ENCODE peak calls at places on chromosomes 7 and 10, in four cellular contexts. G is HFFc6, J is T-cell, U is H7. P is an unnamed sample.

GRCh38 chr7:29494350-29494749 is 69.3 kb upstream of the PRR15 start:
- DNase-seq in G (peak; percentile 55), J (no peak), U (no peak), P (peak; percentile 26)

GRCh38 chr7:93715234-93715633 is 140.7 kb upstream of the CALCR start:
- DNase-seq in G (peak; percentile 9), J (no peak), U (peak; percentile 32), P (no peak)

GRCh38 chr7:75688200-75689136 is 50.3 kb downstream of the HIP1 start:
- DNase-seq in G (no peak), J (no peak), U (peak; percentile 56), P (no peak)

GRCh38 chr7:20778063-20778721 is 8.5 kb downstream of the SP8 start:
- DNase-seq in G (no peak), J (no peak), U (peak; percentile 91), P (no peak)

GRCh38 chr10:116113721-116114501 is 159.1 kb downstream of the GFRA1 start:
- DNase-seq in G (peak; percentile 92), J (no peak), U (no peak), P (peak; percentile 6)

GRCh38 chr10:87961314-87961713 is 97.9 kb downstream of the PTEN start:
- DNase-seq in G (peak; percentile 67), J (no peak), U (no peak), P (peak; percentile 24)

GRCh38 chr10:10032991-10033390 is 984.7 kb upstream of the CELF2 start:
- DNase-seq in G (no peak), J (no peak), U (no peak), P (no peak)

GRCh38 chr7:66308411-66308810 is 103.3 kb downstream of the TPST1 start:
- DNase-seq in G (no peak), J (no peak), U (no peak), P (no peak)

GRCh38 chr7:74311305-74311744 is 22.1 kb downstream of the CLIP2 start:
- DNase-seq in G (peak; percentile 66), J (no peak), U (no peak), P (no peak)

GRCh38 chr7:1532456-1533254 is 2.2 kb downstream of the MAFK start:
- DNase-seq in G (peak; percentile 89), J (peak; percentile 70), U (peak; percentile 70), P (peak; percentile 96)

GRCh38 chr10:77038412-77038806 is 599.2 kb downstream of the KCNMA1 start:
- DNase-seq in G (no peak), J (no peak), U (no peak), P (no peak)

GRCh38 chr10:119421887-119422684 is 120.4 kb downstream of the RGS10 start:
- DNase-seq in G (no peak), J (no peak), U (peak; percentile 77), P (no peak)

GRCh38 chr10:48454302-48455054 is 148.0 kb downstream of the MAPK8 start:
- DNase-seq in G (no peak), J (no peak), U (peak; percentile 70), P (peak; percentile 49)

GRCh38 chr7:156608176-156608478 is 32.4 kb upstream of the RNF32 start:
- DNase-seq in G (no peak), J (no peak), U (peak; percentile 72), P (no peak)

GRCh38 chr10:132714096-132714721 is 71.7 kb downstream of the NKX6-2 start:
- DNase-seq in G (no peak), J (no peak), U (peak; percentile 92), P (no peak)

GRCh38 chr7:71308105-71308504 is 176.2 kb downstream of the GALNT17 start:
- DNase-seq in G (no peak), J (no peak), U (no peak), P (no peak)

GRCh38 chr10:103800789-103801540 is 54.4 kb downstream of the SH3PXD2A start:
- DNase-seq in G (peak; percentile 65), J (peak; percentile 16), U (no peak), P (no peak)

GRCh38 chr10:63431962-63432797 is 33.6 kb downstream of the JMJD1C start:
- DNase-seq in G (no peak), J (no peak), U (no peak), P (peak; percentile 45)

GRCh38 chr10:30284860-30285594 is 64.1 kb downstream of the MTPAP start:
- DNase-seq in G (peak; percentile 7), J (no peak), U (peak; percentile 12), P (peak; percentile 64)

GRCh38 chr10:123868058-123868995 is 23.3 kb downstream of the CPXM2 start:
- DNase-seq in G (no peak), J (no peak), U (no peak), P (no peak)

GRCh38 chr10:58511765-58512469 is 755 bp upstream of the BICC1 start:
- DNase-seq in G (no peak), J (no peak), U (peak; percentile 21), P (no peak)

GRCh38 chr7:94280836-94281235 is 113.9 kb upstream of the COL1A2 start:
- DNase-seq in G (no peak), J (no peak), U (no peak), P (no peak)

GRCh38 chr7:156943091-156944041 is 6.1 kb upstream of the NOM1 start:
- DNase-seq in G (no peak), J (no peak), U (peak; percentile 59), P (no peak)

GRCh38 chr10:49689882-49690510 is 10.5 kb downstream of the C10orf53 start:
- DNase-seq in G (no peak), J (no peak), U (peak; percentile 63), P (no peak)

GRCh38 chr10:48227213-48227612 is 47.3 kb downstream of the FRMPD2 start:
- DNase-seq in G (no peak), J (no peak), U (peak; percentile 13), P (no peak)

GRCh38 chr10:3473271-3473670 is 300.7 kb upstream of the PITRM1 start:
- DNase-seq in G (no peak), J (no peak), U (no peak), P (no peak)

GRCh38 chr10:16870331-16870730 is 53.1 kb upstream of the RSU1 start:
- DNase-seq in G (peak; percentile 14), J (no peak), U (no peak), P (no peak)

GRCh38 chr10:28906934-28907333 is 229.6 kb downstream of the BAMBI start:
- DNase-seq in G (no peak), J (no peak), U (no peak), P (peak; percentile 24)

GRCh38 chr10:119395287-119396007 is 147.1 kb downstream of the RGS10 start:
- DNase-seq in G (peak; percentile 13), J (no peak), U (peak; percentile 76), P (no peak)